ENCODE peak calls at places on chromosomes 1 and 21, in eight cellular contexts. C is thoracic aorta; W is heart left ventricle; N is SJSA1; Z is IMR-90; Q is CD4-positive, CD25-positive, alpha-beta regulatory T cell; V is neural progenitor cell; P is CD8-positive, alpha-beta memory T cell. H is an unnamed sample. For H3K36me3, the result is how much of the 10 kb centered on the place peaks cover.

GRCh38 chr1:18200918-18201317 is 93.3 kb downstream of the IGSF21 start:
- DNase-seq in C (no peak), W (no peak), N (no peak), Z (no peak), Q (no peak), V (no peak), P (no peak), H (no peak)

GRCh38 chr1:212237651-212238050 is 47.6 kb upstream of the PPP2R5A start:
- DNase-seq in C (no peak), W (no peak), N (no peak), Z (no peak), Q (peak), V (no peak), P (no peak), H (no peak)

GRCh38 chr1:20552728-20553571 is 577 bp downstream of the FAM43B start:
- DNase-seq in C (no peak), W (no peak), N (no peak), Z (peak), Q (peak), V (peak), P (no peak), H (no peak)

GRCh38 chr1:64686828-64687724 is 57.8 kb upstream of the RAVER2 start:
- DNase-seq in C (no peak), W (no peak), N (no peak), Z (peak), Q (peak), V (peak), P (peak), H (peak)

GRCh38 chr1:75345538-75346292 is 211.5 kb downstream of the LHX8 start:
- DNase-seq in C (no peak), W (no peak), N (no peak), Z (no peak), Q (no peak), V (no peak), P (no peak), H (no peak)

GRCh38 chr1:28983509-28984310 is 69.3 kb downstream of the EPB41 start:
- DNase-seq in C (no peak), W (no peak), N (no peak), Z (no peak), Q (no peak), V (peak), P (no peak), H (no peak)

GRCh38 chr1:205438213-205439158 is 16.6 kb upstream of the LEMD1 start:
- DNase-seq in C (peak), W (peak), N (peak), Z (peak), Q (no peak), V (no peak), P (no peak), H (peak)

GRCh38 chr1:83512371-83513004 is 486.4 kb downstream of the TTLL7 start:
- DNase-seq in C (no peak), W (no peak), N (no peak), Z (no peak), Q (no peak), V (no peak), P (no peak), H (no peak)

GRCh38 chr1:23909412-23909811 is 3.8 kb downstream of the CNR2 start:
- DNase-seq in C (no peak), W (no peak), N (no peak), Z (no peak), Q (peak), V (no peak), P (no peak), H (no peak)

GRCh38 chr21:26169061-26169610 is 1.4 kb downstream of the APP start:
- DNase-seq in C (no peak), W (no peak), N (peak), Z (peak), Q (peak), V (peak), P (no peak), H (peak)

DNA sequence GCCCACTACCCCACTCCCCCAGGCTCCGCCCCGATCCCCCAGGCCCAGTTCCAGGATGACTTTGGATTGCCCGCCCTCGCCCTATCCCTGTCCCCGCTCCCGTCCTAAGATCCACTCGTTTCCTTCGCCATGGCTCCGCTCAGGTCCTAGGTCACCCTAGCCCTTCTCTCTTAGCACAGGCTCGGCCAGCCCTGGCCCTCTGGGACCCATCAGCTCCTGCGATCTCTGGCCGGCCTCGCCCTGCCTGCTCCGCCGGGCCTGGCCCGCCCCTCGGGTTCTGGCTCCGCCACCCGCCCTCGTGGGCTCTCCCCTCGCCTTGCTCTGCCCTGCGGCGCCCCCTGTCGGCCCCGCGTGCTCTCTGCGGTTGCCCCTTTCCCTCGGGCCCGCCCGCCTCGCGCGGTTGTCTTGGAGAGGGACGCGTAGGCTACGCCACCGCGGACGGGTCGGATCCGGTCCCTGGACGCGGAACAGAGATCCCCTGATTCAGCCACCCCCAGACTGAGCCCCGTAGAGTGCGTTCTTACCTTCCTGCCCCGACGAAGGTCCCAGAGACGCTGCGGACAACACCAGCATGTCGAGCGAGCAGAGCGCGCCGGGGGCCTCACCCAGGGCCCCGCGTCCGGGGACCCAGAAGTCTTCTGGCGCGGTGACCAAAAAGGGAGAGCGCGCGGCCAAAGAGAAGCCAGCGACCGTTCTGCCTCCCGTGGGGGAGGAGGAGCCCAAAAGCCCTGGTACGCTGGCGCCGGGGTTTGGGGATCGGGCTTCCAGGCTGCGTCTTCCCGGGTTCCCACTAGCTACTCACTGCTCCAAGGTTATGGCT is at the start of gene LRRC71:
- DNase-seq in C (no peak), W (peak), N (peak), Z (peak), Q (peak), V (peak), P (no peak), H (no peak)
- H3K4me3 ChIP-seq in C (peak), W (peak), N (no peak), Z (peak), Q (no peak), V (peak), P (no peak), H (no peak)

DNA sequence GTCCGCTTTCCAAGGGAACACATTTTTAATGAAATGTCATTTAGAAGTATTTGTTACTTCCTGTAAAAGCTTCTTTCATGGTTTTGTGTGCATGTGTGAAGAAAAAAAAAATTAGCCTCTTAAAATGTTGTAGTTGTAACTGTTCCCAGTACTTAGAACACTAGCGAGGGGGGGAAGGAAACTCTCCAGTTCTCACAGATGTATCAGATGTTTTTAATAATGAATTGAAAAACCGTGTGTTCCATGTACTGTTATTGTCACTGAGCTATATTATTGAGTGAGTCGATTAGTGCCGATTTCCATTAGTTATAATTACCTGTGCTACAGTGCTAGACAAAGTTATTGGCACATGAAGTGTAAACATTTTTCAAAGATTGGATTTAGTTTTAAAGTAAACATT is 568.2 kb upstream of the ADGRL2 start:
- DNase-seq in C (no peak), W (no peak), N (no peak), Z (no peak), Q (no peak), V (no peak), P (no peak), H (no peak)
- H3K36me3 ChIP-seq in C (under half), W (under half), N (under half), Z (under half), Q (under half), V (under half), P (under half), H (under half)

DNA sequence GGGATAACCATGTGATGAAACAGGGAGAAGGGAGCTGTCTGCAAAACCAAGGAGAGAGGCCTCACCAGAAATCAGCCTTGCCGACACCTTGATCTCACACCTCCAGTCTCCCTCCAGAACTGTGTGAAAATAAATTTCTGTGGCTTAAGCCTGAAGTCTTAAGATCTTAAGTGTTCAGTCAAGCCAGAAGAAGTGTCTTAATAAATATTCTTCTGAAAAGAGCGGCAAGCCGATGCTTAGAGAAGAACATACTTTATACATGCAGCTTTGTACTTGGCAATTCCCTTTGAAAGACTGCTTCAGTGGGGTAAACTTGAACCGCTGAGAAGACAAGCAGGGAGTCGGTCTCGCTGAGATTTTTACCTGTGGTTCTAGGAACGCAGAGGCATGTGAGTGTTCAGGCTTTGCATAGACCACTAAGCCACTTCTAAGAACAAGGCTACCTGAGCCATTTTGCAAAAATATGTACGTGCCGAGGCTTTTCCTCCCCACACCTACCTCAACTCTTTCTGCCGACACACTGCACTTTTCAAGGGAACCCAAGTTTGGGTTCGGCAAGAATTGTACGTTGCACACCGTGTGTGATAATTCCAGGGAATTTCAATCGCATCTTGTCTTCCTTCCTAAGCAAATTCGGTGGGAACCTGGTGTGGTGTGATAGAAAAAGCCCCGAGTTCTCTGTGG is 3.4 kb downstream of the RUNX1 start:
- DNase-seq in C (no peak), W (no peak), N (no peak), Z (no peak), Q (peak), V (no peak), P (peak), H (no peak)
- H3K4me3 ChIP-seq in C (no peak), W (no peak), N (no peak), Z (no peak), Q (peak), V (no peak), P (peak), H (no peak)

GRCh38 chr1:22526677-22527076 is 36.6 kb upstream of the EPHA8 start:
- DNase-seq in C (no peak), W (no peak), N (no peak), Z (no peak), Q (no peak), V (no peak), P (no peak), H (no peak)
- H3K36me3 ChIP-seq in C (under half), W (under half), N (under half), Z (under half), Q (half or more), V (under half), P (under half), H (under half)

GRCh38 chr1:1917995-1918900 is 831 bp downstream of the TMEM52 start:
- DNase-seq in C (no peak), W (peak), N (no peak), Z (no peak), Q (no peak), V (no peak), P (peak), H (no peak)
- H3K4me3 ChIP-seq in C (peak), W (peak), N (peak), Z (peak), Q (no peak), V (peak), P (peak), H (peak)

DNA sequence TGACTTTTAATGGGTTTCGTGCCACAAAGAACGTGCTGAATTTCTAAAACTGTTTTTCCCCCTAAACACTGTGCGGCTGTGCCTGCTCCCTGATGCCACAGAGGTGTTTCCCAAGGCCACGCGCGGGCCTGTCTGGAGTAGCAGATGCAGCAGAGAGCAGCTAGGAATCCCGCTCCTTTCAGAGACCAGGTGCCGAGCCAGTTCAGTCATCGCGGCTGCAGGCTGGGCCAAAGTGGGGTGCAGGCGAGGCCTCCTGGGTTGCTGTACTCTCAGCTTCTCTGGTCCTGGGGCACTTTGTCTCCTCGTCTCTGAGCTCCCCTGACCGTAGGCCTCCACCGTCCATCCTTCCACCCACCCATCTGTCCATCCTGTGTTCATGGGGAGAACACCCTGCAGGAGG is 17.4 kb upstream of the DIP2A start:
- DNase-seq in C (no peak), W (no peak), N (no peak), Z (no peak), Q (no peak), V (no peak), P (no peak), H (no peak)
- H3K36me3 ChIP-seq in C (under half), W (under half), N (half or more), Z (half or more), Q (half or more), V (under half), P (under half), H (half or more)

GRCh38 chr1:9455487-9456237 is 83.6 kb upstream of the SLC25A33 start:
- DNase-seq in C (no peak), W (peak), N (peak), Z (peak), Q (peak), V (peak), P (peak), H (peak)
- H3K4me3 ChIP-seq in C (no peak), W (no peak), N (no peak), Z (no peak), Q (no peak), V (no peak), P (no peak), H (no peak)

DNA sequence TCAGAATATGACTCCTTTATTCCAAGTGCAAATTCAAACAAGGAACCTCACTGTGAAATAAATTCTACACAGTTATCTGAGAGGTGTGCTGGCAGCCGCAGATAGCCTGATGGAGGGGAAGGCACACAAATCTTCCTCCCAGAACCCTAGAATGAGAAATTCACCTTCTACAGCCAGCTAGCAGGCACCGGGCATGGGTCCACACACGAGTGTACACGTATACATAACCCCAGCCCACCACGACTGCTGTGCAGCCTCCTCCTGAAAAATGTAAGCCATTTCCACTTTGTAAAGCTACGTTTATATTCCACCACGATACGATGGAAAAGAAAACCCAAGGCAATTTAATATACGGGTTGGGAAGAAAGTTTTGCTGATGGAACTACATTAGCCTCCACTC is 1.8 kb downstream of the BTG3 start:
- DNase-seq in C (no peak), W (no peak), N (no peak), Z (peak), Q (no peak), V (no peak), P (no peak), H (no peak)
- H3K36me3 ChIP-seq in C (under half), W (under half), N (under half), Z (under half), Q (under half), V (under half), P (under half), H (under half)

GRCh38 chr21:37118187-37118826 is 45.3 kb downstream of the TTC3 start:
- DNase-seq in C (no peak), W (no peak), N (no peak), Z (no peak), Q (no peak), V (no peak), P (no peak), H (no peak)

GRCh38 chr21:37119421-37120218 is 46.6 kb downstream of the TTC3 start:
- DNase-seq in C (no peak), W (no peak), N (no peak), Z (no peak), Q (no peak), V (peak), P (no peak), H (no peak)

GRCh38 chr21:37117204-37117603 is 44.1 kb downstream of the TTC3 start:
- DNase-seq in C (no peak), W (no peak), N (no peak), Z (no peak), Q (no peak), V (no peak), P (no peak), H (no peak)
- H3K4me3 ChIP-seq in C (no peak), W (no peak), N (no peak), Z (no peak), Q (no peak), V (no peak), P (no peak), H (no peak)